ENCODE peak calls at places on chromosomes 12 and 14, in seven cellular contexts. A is mesothelial cell of epicardium, F is psoas muscle, N is IMR-90, G is lung, X is PC-9, R is neural progenitor cell. M is an unnamed sample.

GRCh38 chr14:75578099-75578785 is at the start of gene FLVCR2:
- DNase-seq in A (peak; percentile 65), F (peak; percentile 92), N (peak; percentile 49), G (peak; percentile 84), X (peak; percentile 92), R (peak; percentile 84), M (peak; percentile 68)

GRCh38 chr12:110704750-110705149 is 15.8 kb upstream of the HVCN1 start:
- DNase-seq in A (no peak), F (no peak), N (no peak), G (no peak), X (no peak), R (peak; percentile 18), M (no peak)

GRCh38 chr14:75604979-75605825 is 26.8 kb downstream of the FLVCR2 start:
- DNase-seq in A (no peak), F (no peak), N (no peak), G (peak; percentile 54), X (peak; percentile 32), R (no peak), M (peak; percentile 70)

GRCh38 chr14:81200041-81200440 is 20.7 kb downstream of the GTF2A1 start:
- DNase-seq in A (no peak), F (no peak), N (no peak), G (no peak), X (no peak), R (no peak), M (no peak)

GRCh38 chr12:71665109-71665476 is 992 bp downstream of the THAP2 start:
- DNase-seq in A (no peak), F (no peak), N (no peak), G (no peak), X (no peak), R (no peak), M (no peak)

GRCh38 chr12:65466906-65467305 is 188.4 kb downstream of the MSRB3 start:
- DNase-seq in A (no peak), F (no peak), N (no peak), G (no peak), X (no peak), R (no peak), M (no peak)

GRCh38 chr12:116018282-116018681 is 259.2 kb downstream of the MED13L start:
- DNase-seq in A (no peak), F (no peak), N (peak; percentile 11), G (no peak), X (no peak), R (no peak), M (no peak)

GRCh38 chr12:6230321-6231110 is 30.3 kb downstream of the CD9 start:
- DNase-seq in A (no peak), F (peak; percentile 77), N (no peak), G (peak; percentile 72), X (no peak), R (no peak), M (peak; percentile 87)

GRCh38 chr12:121238604-121239334 is 28.8 kb downstream of the P2RX4 start:
- DNase-seq in A (no peak), F (peak; percentile 16), N (no peak), G (no peak), X (no peak), R (peak; percentile 67), M (no peak)

GRCh38 chr12:58496411-58496810 is 423.9 kb downstream of the LRIG3 start:
- DNase-seq in A (no peak), F (no peak), N (peak; percentile 30), G (no peak), X (peak; percentile 17), R (no peak), M (no peak)

GRCh38 chr12:121776190-121777098 is 17.0 kb downstream of the RHOF start:
- DNase-seq in A (peak; percentile 81), F (peak; percentile 91), N (peak; percentile 44), G (peak; percentile 84), X (peak; percentile 80), R (peak; percentile 89), M (peak; percentile 85)

GRCh38 chr12:93234641-93235040 is 143.1 kb upstream of the NUDT4 start:
- DNase-seq in A (no peak), F (no peak), N (no peak), G (no peak), X (no peak), R (no peak), M (no peak)

GRCh38 chr14:52926994-52927393 is 23.9 kb downstream of the FERMT2 start:
- DNase-seq in A (no peak), F (no peak), N (peak; percentile 72), G (no peak), X (no peak), R (no peak), M (no peak)

GRCh38 chr12:56230449-56231183 is 765 bp downstream of the SLC39A5 start:
- DNase-seq in A (no peak), F (no peak), N (no peak), G (no peak), X (no peak), R (peak; percentile 13), M (no peak)

GRCh38 chr12:16563519-16563918 is 42.4 kb downstream of the LMO3 start:
- DNase-seq in A (no peak), F (no peak), N (no peak), G (no peak), X (no peak), R (no peak), M (no peak)

DNA sequence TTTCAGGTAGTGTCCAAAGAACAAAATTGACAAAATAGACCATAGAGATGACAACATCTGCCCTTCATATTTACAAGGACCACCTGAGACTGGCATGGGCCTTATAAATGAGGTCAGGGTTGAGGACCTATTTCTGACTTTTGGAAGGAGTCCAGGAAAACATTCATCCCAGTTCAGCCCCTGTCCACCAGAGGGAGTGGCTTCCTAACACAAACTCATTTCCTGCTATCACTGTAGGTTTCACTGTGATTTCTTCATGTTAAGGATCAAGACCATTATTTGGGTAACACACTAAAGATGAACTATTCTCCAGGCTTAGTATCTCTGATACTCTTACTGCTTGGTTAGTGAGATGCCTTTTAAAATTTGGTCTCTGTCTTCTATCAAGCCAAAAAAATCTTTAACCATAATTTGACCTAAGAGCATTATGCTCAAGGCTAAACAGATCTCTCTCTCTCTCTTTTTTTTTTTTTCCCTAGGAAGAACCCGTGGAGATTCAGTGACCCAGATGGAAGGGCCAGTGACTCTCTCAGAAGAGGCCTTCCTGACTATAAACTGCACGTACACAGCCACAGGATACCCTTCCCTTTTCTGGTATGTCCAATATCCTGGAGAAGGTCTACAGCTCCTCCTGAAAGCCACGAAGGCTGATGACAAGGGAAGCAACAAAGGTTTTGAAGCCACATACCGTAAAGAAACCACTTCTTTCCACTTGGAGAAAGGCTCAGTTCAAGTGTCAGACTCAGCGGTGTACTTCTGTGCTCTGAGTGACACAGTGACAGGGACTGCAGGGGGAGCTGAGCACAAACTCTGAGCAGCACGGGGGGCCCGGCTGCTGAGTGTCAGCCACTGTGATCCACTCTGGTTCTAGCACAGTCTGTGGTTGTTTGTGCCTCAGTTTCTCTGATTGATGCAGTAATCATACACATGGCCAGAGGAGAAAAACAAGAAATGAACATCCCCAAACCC is 267.6 kb upstream of the OR4E1 start:
- DNase-seq in A (no peak), F (no peak), N (peak; percentile 2), G (no peak), X (peak; percentile 6), R (peak; percentile 44), M (no peak)
- TF ChIP-seq CTCF in A (peak; percentile 39), F (peak; percentile 7), N (peak; percentile 35), G (no peak), X (peak; percentile 66), R (peak; percentile 73), M (peak; percentile 67)

GRCh38 chr14:103031956-103032355 is 25.4 kb downstream of the CDC42BPB start:
- DNase-seq in A (no peak), F (no peak), N (no peak), G (no peak), X (peak; percentile 58), R (peak; percentile 33), M (peak; percentile 16)
- TF ChIP-seq CTCF in A (no peak), F (no peak), N (no peak), G (no peak), X (peak; percentile 51), R (peak; percentile 11), M (no peak)

DNA sequence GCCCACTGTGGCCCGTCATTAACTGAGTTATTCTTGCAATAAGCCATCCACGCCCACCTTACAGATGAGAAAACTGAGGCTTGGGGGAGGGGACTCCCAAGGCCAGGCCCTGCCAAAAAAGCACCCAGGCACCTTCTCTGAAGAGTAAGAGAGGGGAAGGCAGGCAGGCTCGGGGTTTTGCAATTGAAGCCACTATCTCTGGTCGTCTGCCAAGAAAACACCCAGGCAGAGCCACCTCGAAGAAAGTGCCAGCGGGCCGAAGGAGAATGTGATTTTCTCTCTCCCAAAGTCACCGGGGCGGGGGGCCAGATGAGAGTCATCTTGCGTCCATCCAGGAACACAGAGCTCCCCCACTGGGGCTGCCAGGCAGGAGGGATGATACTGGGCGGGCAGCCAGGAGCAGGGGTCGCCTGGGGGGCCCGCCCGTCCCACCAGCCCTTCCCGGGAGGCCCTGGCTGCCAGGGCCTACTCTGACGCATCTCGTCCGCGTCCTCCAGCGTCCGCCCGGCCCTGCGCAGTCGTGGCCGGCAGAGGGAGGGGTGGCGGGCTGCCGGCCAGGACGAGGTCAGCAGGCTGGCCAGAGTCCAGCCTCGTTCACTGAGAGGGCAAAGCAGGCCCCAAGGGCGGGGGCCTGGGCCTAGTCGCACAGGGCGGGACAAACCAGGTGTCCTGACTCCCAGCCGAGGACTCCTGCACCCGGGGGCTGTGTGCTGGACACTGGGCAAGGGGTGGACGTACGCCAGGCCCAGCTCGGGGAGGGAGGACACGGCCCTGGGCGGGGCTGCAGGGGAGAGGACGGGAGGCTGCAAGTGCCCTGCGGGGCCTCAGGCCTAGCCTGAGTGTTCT is 74.4 kb downstream of the RFLNA start:
- DNase-seq in A (no peak), F (peak; percentile 99), N (peak; percentile 92), G (peak; percentile 89), X (peak; percentile 100), R (no peak), M (no peak)
- TF ChIP-seq CTCF in A (no peak), F (peak; percentile 56), N (peak; percentile 57), G (no peak), X (peak; percentile 32), R (no peak), M (no peak)

DNA sequence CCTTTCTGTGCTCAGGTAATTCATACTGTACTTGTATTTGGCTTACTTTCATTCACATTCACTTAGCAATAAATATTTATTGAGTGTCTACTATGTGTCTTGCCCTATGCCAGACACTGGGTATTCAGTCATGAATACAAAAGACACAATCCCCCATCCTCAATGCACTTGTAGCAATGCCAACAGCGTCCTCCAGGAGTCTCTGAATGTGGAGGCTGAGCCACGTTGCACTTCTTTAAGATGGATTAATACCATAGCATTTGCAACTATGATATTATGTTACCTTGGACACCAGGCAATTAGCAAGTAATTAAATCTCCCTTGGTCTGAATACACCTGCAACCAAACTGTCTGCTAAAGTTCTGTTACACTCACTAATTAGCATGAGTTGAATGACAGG is 58.8 kb downstream of the OTX2 start:
- DNase-seq in A (no peak), F (no peak), N (no peak), G (no peak), X (no peak), R (peak; percentile 53), M (no peak)
- TF ChIP-seq CTCF in A (no peak), F (no peak), N (no peak), G (no peak), X (no peak), R (peak; percentile 47), M (no peak)